ENCODE peak calls at places on chromosomes 7 and 10, in ten cellular contexts. One of them, this sample, is unnamed.

GRCh38 chr10:77892021-77892739 is 34.4 kb downstream of the DLG5 start:
- DNase-seq in foreskin fibroblast: no peak
- DNase-seq in AG09309: no peak
- DNase-seq in GM10248: no peak
- DNase-seq in GM06990: no peak
- DNase-seq in GM12865: no peak
- DNase-seq in neural progenitor cell: no peak
- DNase-seq in RWPE1: no peak
- DNase-seq in endothelial cell of umbilical vein: no peak
- DNase-seq in left ventricle myocardium inferior: no peak
- DNase-seq in this sample: no peak

GRCh38 chr10:109934958-109935793 is 11.9 kb upstream of the XPNPEP1 start:
- DNase-seq in RWPE1: no peak
- DNase-seq in left ventricle myocardium inferior: no peak
- DNase-seq in GM06990: no peak
- DNase-seq in AG09309: peak
- DNase-seq in foreskin fibroblast: peak
- DNase-seq in GM12865: no peak
- DNase-seq in GM10248: no peak
- DNase-seq in neural progenitor cell: peak
- DNase-seq in endothelial cell of umbilical vein: peak
- DNase-seq in this sample: peak

GRCh38 chr7:129401228-129401967 is 32.8 kb upstream of the STRIP2 start:
- DNase-seq in GM06990: no peak
- DNase-seq in endothelial cell of umbilical vein: peak
- DNase-seq in GM12865: no peak
- DNase-seq in GM10248: no peak
- DNase-seq in left ventricle myocardium inferior: no peak
- DNase-seq in AG09309: no peak
- DNase-seq in foreskin fibroblast: peak
- DNase-seq in RWPE1: peak
- DNase-seq in neural progenitor cell: no peak
- DNase-seq in this sample: no peak

GRCh38 chr10:107206856-107207255 is 42.4 kb upstream of the SORCS1 start:
- DNase-seq in GM06990: no peak
- DNase-seq in GM10248: no peak
- DNase-seq in GM12865: no peak
- DNase-seq in endothelial cell of umbilical vein: no peak
- DNase-seq in AG09309: no peak
- DNase-seq in neural progenitor cell: no peak
- DNase-seq in left ventricle myocardium inferior: no peak
- DNase-seq in foreskin fibroblast: no peak
- DNase-seq in RWPE1: no peak
- DNase-seq in this sample: no peak

GRCh38 chr10:132463333-132464255 is 66.6 kb downstream of the PWWP2B start:
- DNase-seq in GM12865: no peak
- DNase-seq in RWPE1: no peak
- DNase-seq in GM06990: no peak
- DNase-seq in left ventricle myocardium inferior: no peak
- DNase-seq in AG09309: no peak
- DNase-seq in GM10248: no peak
- DNase-seq in foreskin fibroblast: peak
- DNase-seq in endothelial cell of umbilical vein: no peak
- DNase-seq in neural progenitor cell: no peak
- DNase-seq in this sample: no peak

GRCh38 chr10:28382520-28383269 is 79.8 kb upstream of the MPP7 start:
- DNase-seq in neural progenitor cell: no peak
- DNase-seq in RWPE1: no peak
- DNase-seq in foreskin fibroblast: peak
- DNase-seq in GM10248: no peak
- DNase-seq in endothelial cell of umbilical vein: no peak
- DNase-seq in left ventricle myocardium inferior: no peak
- DNase-seq in GM06990: no peak
- DNase-seq in AG09309: peak
- DNase-seq in GM12865: no peak
- DNase-seq in this sample: no peak

GRCh38 chr10:33277135-33277536 is 57.3 kb downstream of the NRP1 start:
- DNase-seq in GM10248: no peak
- DNase-seq in foreskin fibroblast: peak
- DNase-seq in neural progenitor cell: no peak
- DNase-seq in GM06990: no peak
- DNase-seq in GM12865: no peak
- DNase-seq in AG09309: no peak
- DNase-seq in endothelial cell of umbilical vein: peak
- DNase-seq in RWPE1: no peak
- DNase-seq in left ventricle myocardium inferior: peak
- DNase-seq in this sample: no peak

GRCh38 chr7:121020243-121020642 is 31.7 kb downstream of the CPED1 start:
- DNase-seq in GM10248: no peak
- DNase-seq in AG09309: no peak
- DNase-seq in GM06990: no peak
- DNase-seq in RWPE1: no peak
- DNase-seq in endothelial cell of umbilical vein: no peak
- DNase-seq in foreskin fibroblast: peak
- DNase-seq in GM12865: no peak
- DNase-seq in left ventricle myocardium inferior: no peak
- DNase-seq in neural progenitor cell: no peak
- DNase-seq in this sample: no peak

GRCh38 chr10:554182-554848 is 135.2 kb downstream of the DIP2C start:
- DNase-seq in neural progenitor cell: no peak
- DNase-seq in endothelial cell of umbilical vein: peak
- DNase-seq in GM10248: no peak
- DNase-seq in left ventricle myocardium inferior: no peak
- DNase-seq in GM06990: no peak
- DNase-seq in AG09309: no peak
- DNase-seq in RWPE1: no peak
- DNase-seq in GM12865: no peak
- DNase-seq in foreskin fibroblast: peak
- DNase-seq in this sample: no peak

GRCh38 chr10:43078986-43079273 is 2.1 kb downstream of the RET start:
- DNase-seq in neural progenitor cell: peak
- DNase-seq in GM12865: peak
- DNase-seq in left ventricle myocardium inferior: peak
- DNase-seq in GM10248: peak
- DNase-seq in GM06990: no peak
- DNase-seq in foreskin fibroblast: peak
- DNase-seq in AG09309: no peak
- DNase-seq in RWPE1: peak
- DNase-seq in endothelial cell of umbilical vein: no peak
- DNase-seq in this sample: peak

GRCh38 chr10:31620236-31621151 is 301.5 kb downstream of the ZEB1 start:
- DNase-seq in neural progenitor cell: peak
- DNase-seq in RWPE1: no peak
- DNase-seq in endothelial cell of umbilical vein: peak
- DNase-seq in foreskin fibroblast: peak
- DNase-seq in GM10248: no peak
- DNase-seq in GM12865: peak
- DNase-seq in GM06990: no peak
- DNase-seq in AG09309: peak
- DNase-seq in left ventricle myocardium inferior: peak
- DNase-seq in this sample: no peak
- TF ChIP-seq CTCF in neural progenitor cell: peak
- TF ChIP-seq CTCF in RWPE1: no peak
- TF ChIP-seq CTCF in endothelial cell of umbilical vein: peak
- TF ChIP-seq CTCF in foreskin fibroblast: peak
- TF ChIP-seq CTCF in GM10248: no peak
- TF ChIP-seq CTCF in GM12865: peak
- TF ChIP-seq CTCF in GM06990: peak
- TF ChIP-seq CTCF in AG09309: peak
- TF ChIP-seq CTCF in left ventricle myocardium inferior: peak
- TF ChIP-seq CTCF in this sample: no peak

GRCh38 chr7:106294334-106294733 is 9.6 kb upstream of the NAMPT start:
- DNase-seq in neural progenitor cell: no peak
- DNase-seq in AG09309: no peak
- DNase-seq in RWPE1: no peak
- DNase-seq in endothelial cell of umbilical vein: no peak
- DNase-seq in left ventricle myocardium inferior: no peak
- DNase-seq in GM12865: no peak
- DNase-seq in GM06990: no peak
- DNase-seq in foreskin fibroblast: no peak
- DNase-seq in GM10248: no peak
- DNase-seq in this sample: no peak
- TF ChIP-seq CTCF in neural progenitor cell: no peak
- TF ChIP-seq CTCF in AG09309: peak
- TF ChIP-seq CTCF in RWPE1: no peak
- TF ChIP-seq CTCF in endothelial cell of umbilical vein: no peak
- TF ChIP-seq CTCF in left ventricle myocardium inferior: no peak
- TF ChIP-seq CTCF in GM12865: no peak
- TF ChIP-seq CTCF in GM06990: no peak
- TF ChIP-seq CTCF in foreskin fibroblast: no peak
- TF ChIP-seq CTCF in GM10248: no peak
- TF ChIP-seq CTCF in this sample: no peak

DNA sequence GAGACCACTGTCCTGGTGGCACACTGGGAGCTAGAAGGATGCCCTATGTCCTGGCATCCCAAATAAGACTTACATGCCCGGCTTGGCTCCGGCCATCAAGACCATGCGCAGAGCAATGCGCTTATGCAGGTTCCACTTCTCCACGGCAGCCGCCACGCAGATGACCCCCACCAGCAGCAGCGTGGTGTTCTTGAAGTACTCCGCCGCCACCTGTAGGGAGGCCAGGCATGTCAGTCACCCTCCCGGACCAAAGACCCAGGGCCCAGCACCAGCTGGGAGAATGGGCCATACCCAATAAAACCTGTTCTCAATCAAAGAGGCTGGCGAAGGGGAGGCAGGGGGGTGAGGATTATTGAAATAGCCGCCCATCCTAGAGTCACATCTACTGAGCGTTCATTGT is 19.9 kb downstream of the SLC13A4 start:
- DNase-seq in GM12865: no peak
- DNase-seq in foreskin fibroblast: no peak
- DNase-seq in RWPE1: no peak
- DNase-seq in GM06990: no peak
- DNase-seq in GM10248: no peak
- DNase-seq in neural progenitor cell: no peak
- DNase-seq in endothelial cell of umbilical vein: no peak
- DNase-seq in left ventricle myocardium inferior: no peak
- DNase-seq in AG09309: no peak
- DNase-seq in this sample: no peak
- TF ChIP-seq CTCF in GM12865: no peak
- TF ChIP-seq CTCF in foreskin fibroblast: no peak
- TF ChIP-seq CTCF in RWPE1: no peak
- TF ChIP-seq CTCF in GM06990: no peak
- TF ChIP-seq CTCF in GM10248: no peak
- TF ChIP-seq CTCF in neural progenitor cell: peak
- TF ChIP-seq CTCF in endothelial cell of umbilical vein: no peak
- TF ChIP-seq CTCF in left ventricle myocardium inferior: no peak
- TF ChIP-seq CTCF in AG09309: no peak
- TF ChIP-seq CTCF in this sample: no peak

DNA sequence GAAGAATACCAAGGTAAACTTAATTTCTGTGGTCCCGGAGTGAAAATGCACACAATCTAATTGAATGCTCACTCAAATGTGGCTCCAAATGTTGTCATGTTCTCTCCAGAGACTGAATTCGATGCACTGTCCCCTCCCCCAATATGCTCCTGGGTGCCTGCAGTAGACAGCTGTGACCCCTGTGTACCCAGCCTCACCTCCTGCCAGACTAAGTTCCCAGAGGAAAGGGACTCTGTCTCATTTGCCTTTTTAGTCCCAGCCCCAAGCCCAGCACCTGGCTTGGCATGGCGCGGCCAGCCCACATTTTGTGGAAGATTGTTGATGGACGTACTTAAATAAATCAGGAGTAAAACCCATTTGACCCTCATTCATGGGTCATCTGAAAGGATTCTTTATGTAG is 21.8 kb upstream of the FIGNL1 start:
- DNase-seq in GM06990: no peak
- DNase-seq in neural progenitor cell: no peak
- DNase-seq in foreskin fibroblast: no peak
- DNase-seq in RWPE1: no peak
- DNase-seq in AG09309: no peak
- DNase-seq in left ventricle myocardium inferior: no peak
- DNase-seq in endothelial cell of umbilical vein: no peak
- DNase-seq in GM12865: no peak
- DNase-seq in GM10248: no peak
- DNase-seq in this sample: no peak
- TF ChIP-seq CTCF in GM06990: no peak
- TF ChIP-seq CTCF in neural progenitor cell: no peak
- TF ChIP-seq CTCF in foreskin fibroblast: no peak
- TF ChIP-seq CTCF in RWPE1: no peak
- TF ChIP-seq CTCF in AG09309: no peak
- TF ChIP-seq CTCF in left ventricle myocardium inferior: no peak
- TF ChIP-seq CTCF in endothelial cell of umbilical vein: no peak
- TF ChIP-seq CTCF in GM12865: no peak
- TF ChIP-seq CTCF in GM10248: no peak
- TF ChIP-seq CTCF in this sample: no peak

GRCh38 chr10:54985732-54986131 is 184.7 kb upstream of the PCDH15 start:
- DNase-seq in left ventricle myocardium inferior: no peak
- DNase-seq in RWPE1: peak
- DNase-seq in GM06990: no peak
- DNase-seq in neural progenitor cell: peak
- DNase-seq in GM12865: peak
- DNase-seq in foreskin fibroblast: no peak
- DNase-seq in AG09309: no peak
- DNase-seq in endothelial cell of umbilical vein: peak
- DNase-seq in GM10248: no peak
- DNase-seq in this sample: no peak
- TF ChIP-seq CTCF in left ventricle myocardium inferior: peak
- TF ChIP-seq CTCF in RWPE1: peak
- TF ChIP-seq CTCF in GM06990: no peak
- TF ChIP-seq CTCF in neural progenitor cell: peak
- TF ChIP-seq CTCF in GM12865: peak
- TF ChIP-seq CTCF in foreskin fibroblast: no peak
- TF ChIP-seq CTCF in AG09309: no peak
- TF ChIP-seq CTCF in endothelial cell of umbilical vein: peak
- TF ChIP-seq CTCF in GM10248: peak
- TF ChIP-seq CTCF in this sample: no peak

DNA sequence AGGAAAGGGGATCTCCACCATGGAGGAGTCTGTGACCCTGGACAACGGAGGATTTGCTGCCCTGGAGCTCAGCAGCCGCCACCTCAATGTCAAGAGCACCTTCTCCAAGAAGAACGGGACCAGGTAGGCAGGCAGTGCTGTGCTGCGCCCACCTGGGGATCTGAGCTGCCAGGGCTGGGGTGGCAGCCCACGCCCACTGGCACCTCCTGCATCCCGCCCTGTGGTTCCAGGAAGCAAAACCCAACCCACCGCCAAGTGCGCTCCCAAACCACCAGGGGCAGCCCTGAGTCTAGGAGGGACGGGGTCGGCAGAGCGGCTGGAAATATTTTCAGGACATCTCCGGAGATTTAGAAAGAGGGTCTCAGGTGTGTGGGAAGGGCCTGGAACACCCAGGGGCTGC is 440.3 kb upstream of the FOXK1 start:
- DNase-seq in AG09309: no peak
- DNase-seq in neural progenitor cell: peak
- DNase-seq in left ventricle myocardium inferior: no peak
- DNase-seq in GM06990: no peak
- DNase-seq in GM10248: no peak
- DNase-seq in foreskin fibroblast: no peak
- DNase-seq in RWPE1: no peak
- DNase-seq in endothelial cell of umbilical vein: no peak
- DNase-seq in GM12865: no peak
- DNase-seq in this sample: no peak
- TF ChIP-seq CTCF in AG09309: no peak
- TF ChIP-seq CTCF in neural progenitor cell: peak
- TF ChIP-seq CTCF in left ventricle myocardium inferior: no peak
- TF ChIP-seq CTCF in GM06990: no peak
- TF ChIP-seq CTCF in GM10248: no peak
- TF ChIP-seq CTCF in foreskin fibroblast: no peak
- TF ChIP-seq CTCF in RWPE1: no peak
- TF ChIP-seq CTCF in endothelial cell of umbilical vein: no peak
- TF ChIP-seq CTCF in GM12865: no peak
- TF ChIP-seq CTCF in this sample: no peak

This sample was measured in activated CD8-positive, alpha-beta T cell treated with anti-CD3 and anti-CD28 coated beads for 36 hours.